ENCODE peak calls at places on chromosomes 2 and 18, in nine cellular contexts. L is adrenal gland; N is upper lobe of left lung; X is fibroblast of lung; T is naive thymus-derived CD4-positive, alpha-beta T cell; Z is substantia nigra; K is mesendoderm; M is AG04450; V is heart right ventricle. P is an unnamed sample.

GRCh38 chr2:67880291-67880761 is 182.5 kb downstream of the C1D start:
- DNase-seq in L (no peak), N (no peak), X (peak; percentile 69), T (no peak), Z (no peak), K (peak; percentile 89), M (no peak), V (no peak), P (peak; percentile 18)

GRCh38 chr2:128661955-128662564 is 343.4 kb upstream of the HS6ST1 start:
- DNase-seq in L (no peak), N (no peak), X (no peak), T (no peak), Z (no peak), K (no peak), M (no peak), V (no peak), P (no peak)

GRCh38 chr2:217650229-217650628 is 352.6 kb downstream of the TNS1 start:
- DNase-seq in L (no peak), N (no peak), X (no peak), T (no peak), Z (no peak), K (peak; percentile 44), M (no peak), V (no peak), P (no peak)

GRCh38 chr2:24394998-24395397 is 34.7 kb upstream of the ITSN2 start:
- DNase-seq in L (no peak), N (no peak), X (no peak), T (no peak), Z (no peak), K (no peak), M (no peak), V (no peak), P (no peak)

GRCh38 chr2:13201924-13202323 is 485.2 kb downstream of the TRIB2 start:
- DNase-seq in L (no peak), N (no peak), X (peak; percentile 8), T (no peak), Z (no peak), K (peak; percentile 12), M (no peak), V (no peak), P (no peak)

GRCh38 chr2:230798769-230799399 is 65.9 kb upstream of the ITM2C start:
- DNase-seq in L (no peak), N (no peak), X (peak; percentile 43), T (peak; percentile 44), Z (no peak), K (peak; percentile 68), M (no peak), V (peak; percentile 35), P (peak; percentile 30)

GRCh38 chr2:86633094-86633740 is 9.6 kb upstream of the RNF103 start:
- DNase-seq in L (no peak), N (no peak), X (no peak), T (no peak), Z (no peak), K (no peak), M (no peak), V (peak; percentile 29), P (no peak)

GRCh38 chr2:70954886-70955285 is 19.2 kb downstream of the ATP6V1B1 start:
- DNase-seq in L (no peak), N (no peak), X (no peak), T (no peak), Z (no peak), K (no peak), M (no peak), V (no peak), P (no peak)

GRCh38 chr2:124633812-124634211 is 608.7 kb downstream of the CNTNAP5 start:
- DNase-seq in L (no peak), N (no peak), X (no peak), T (no peak), Z (no peak), K (no peak), M (no peak), V (no peak), P (no peak)

GRCh38 chr2:183606718-183607085 is 482.5 kb downstream of the NUP35 start:
- DNase-seq in L (no peak), N (no peak), X (peak; percentile 5), T (no peak), Z (no peak), K (peak; percentile 12), M (no peak), V (no peak), P (no peak)

GRCh38 chr2:3535467-3535793 is 16.1 kb upstream of the ADI1 start:
- DNase-seq in L (no peak), N (no peak), X (no peak), T (no peak), Z (no peak), K (no peak), M (no peak), V (no peak), P (no peak)

GRCh38 chr2:65064728-65065552 is 8.7 kb downstream of the CEP68 start:
- DNase-seq in L (peak; percentile 82), N (peak; percentile 82), X (peak; percentile 92), T (peak; percentile 43), Z (no peak), K (peak; percentile 74), M (peak; percentile 79), V (peak; percentile 53), P (peak; percentile 50)

GRCh38 chr2:222280795-222281194 is 18.0 kb downstream of the PAX3 start:
- DNase-seq in L (no peak), N (no peak), X (peak; percentile 75), T (no peak), Z (no peak), K (no peak), M (no peak), V (no peak), P (no peak)

GRCh38 chr2:201962766-201963555 is 70.7 kb upstream of the FZD7 start:
- DNase-seq in L (no peak), N (no peak), X (no peak), T (no peak), Z (no peak), K (no peak), M (no peak), V (no peak), P (no peak)

GRCh38 chr2:201966691-201967388 is 66.8 kb upstream of the FZD7 start:
- DNase-seq in L (no peak), N (no peak), X (no peak), T (no peak), Z (no peak), K (no peak), M (no peak), V (no peak), P (no peak)

GRCh38 chr2:201965550-201965949 is 68.1 kb upstream of the FZD7 start:
- DNase-seq in L (no peak), N (no peak), X (no peak), T (no peak), Z (no peak), K (no peak), M (no peak), V (no peak), P (no peak)

GRCh38 chr2:201964011-201964410 is 69.6 kb upstream of the FZD7 start:
- DNase-seq in L (no peak), N (no peak), X (no peak), T (no peak), Z (no peak), K (no peak), M (no peak), V (no peak), P (no peak)

GRCh38 chr2:201964631-201965206 is 68.9 kb upstream of the FZD7 start:
- DNase-seq in L (no peak), N (no peak), X (peak; percentile 68), T (peak; percentile 25), Z (no peak), K (no peak), M (no peak), V (no peak), P (no peak)
- H3K27ac ChIP-seq in L (no peak overlapping the region), N (no peak overlapping the region), X (no peak overlapping the region), T (no peak overlapping the region), Z (no peak overlapping the region), K (no peak overlapping the region), M (no peak overlapping the region), V (no peak overlapping the region), P (no peak overlapping the region)

GRCh38 chr2:180017764-180018163 is 10.7 kb upstream of the CWC22 start:
- DNase-seq in L (peak; percentile 26), N (no peak), X (peak; percentile 44), T (no peak), Z (no peak), K (no peak), M (no peak), V (no peak), P (peak; percentile 14)
- H3K27ac ChIP-seq in L (no peak overlapping the region), N (no peak overlapping the region), X (no peak overlapping the region), T (no peak overlapping the region), Z (no peak overlapping the region), K (no peak overlapping the region), M (no peak overlapping the region), V (no peak overlapping the region), P (peak overlapping the region; percentile 86)

GRCh38 chr2:131488306-131489205 is 3.6 kb downstream of the MZT2A start:
- DNase-seq in L (no peak), N (no peak), X (no peak), T (no peak), Z (no peak), K (no peak), M (no peak), V (peak; percentile 57), P (no peak)
- H3K27ac ChIP-seq in L (no peak overlapping the region), N (no peak overlapping the region), X (no peak overlapping the region), T (no peak overlapping the region), Z (no peak overlapping the region), K (no peak overlapping the region), M (no peak overlapping the region), V (no peak overlapping the region), P (no peak overlapping the region)

DNA sequence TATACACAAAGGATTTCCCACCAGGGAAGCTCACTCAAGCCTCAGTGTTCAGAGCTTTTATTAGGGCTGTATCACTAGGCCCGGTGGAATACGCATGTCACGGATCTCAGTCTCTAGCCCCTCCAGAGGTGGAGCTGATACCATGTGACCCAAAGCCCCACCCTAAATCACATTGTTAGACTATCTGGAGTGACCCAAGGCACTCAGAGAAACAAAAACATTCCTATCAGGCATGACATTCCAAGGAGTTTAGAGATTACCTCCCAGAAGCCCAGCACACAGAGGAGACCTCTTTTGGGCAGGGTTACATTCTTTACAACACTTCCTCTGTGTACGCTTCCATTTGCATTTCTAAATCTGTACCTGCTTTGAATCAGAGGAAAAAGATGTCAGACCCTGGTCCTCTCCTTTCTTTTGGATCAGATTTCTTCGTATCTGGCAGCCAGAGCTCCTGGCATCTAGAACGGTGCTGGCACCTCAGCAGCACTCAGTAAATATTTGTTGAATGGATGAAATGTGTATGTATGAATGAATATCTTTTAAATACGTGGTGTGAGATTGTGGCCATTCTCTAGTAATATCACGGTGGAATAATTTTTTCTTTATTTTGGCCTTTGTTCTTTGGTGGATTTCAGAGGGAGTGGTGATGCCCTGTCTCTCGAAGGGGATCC is 37.7 kb upstream of the SMAD2 start:
- DNase-seq in L (no peak), N (no peak), X (peak; percentile 85), T (no peak), Z (no peak), K (peak; percentile 99), M (no peak), V (no peak), P (no peak)
- H3K27ac ChIP-seq in L (no peak overlapping the region), N (no peak overlapping the region), X (no peak overlapping the region), T (no peak overlapping the region), Z (no peak overlapping the region), K (peak overlapping the region; percentile 89), M (no peak overlapping the region), V (no peak overlapping the region), P (no peak overlapping the region)